ENCODE peak calls at places on chromosomes 2 and 18, in eight cellular contexts. Q is body of pancreas, C is coronary artery, T is cardiac muscle cell, S is AG10803, Z is upper lobe of right lung, A is epithelial cell of esophagus, W is fibroblast of villous mesenchyme. E is an unnamed sample.

GRCh38 chr2:68799615-68800400 is 65.2 kb downstream of the ARHGAP25 start:
- DNase-seq in C (no peak), A (peak), Z (no peak), Q (no peak), T (no peak), W (no peak), S (no peak), E (no peak)

GRCh38 chr18:39453882-39454281 is 1888.3 kb upstream of the CELF4 start:
- DNase-seq in W (peak), Z (no peak), Q (no peak), C (no peak), A (peak), S (peak), T (peak), E (peak)

GRCh38 chr18:29063346-29063745 is 886.4 kb upstream of the CDH2 start:
- DNase-seq in Q (no peak), T (no peak), W (peak), C (no peak), S (no peak), A (no peak), Z (no peak), E (no peak)

GRCh38 chr2:129930451-129930850 is 49.0 kb upstream of the RAB6C start:
- DNase-seq in T (no peak), Z (no peak), A (no peak), W (no peak), S (no peak), C (no peak), Q (no peak), E (no peak)

GRCh38 chr2:144084114-144084661 is 435.7 kb downstream of the ZEB2 start:
- DNase-seq in Z (no peak), C (no peak), W (peak), A (peak), T (peak), S (peak), Q (no peak), E (no peak)

GRCh38 chr2:234558642-234559041 is 61.8 kb upstream of the ARL4C start:
- DNase-seq in C (no peak), Z (no peak), W (no peak), S (no peak), Q (no peak), T (peak), A (no peak), E (no peak)

GRCh38 chr2:37776487-37776886 is 105.0 kb upstream of the CDC42EP3 start:
- DNase-seq in C (peak), S (peak), Q (no peak), T (peak), W (peak), A (peak), Z (no peak), E (no peak)

GRCh38 chr2:111897924-111898702 is at the start of gene MERTK:
- DNase-seq in T (peak), A (peak), Q (peak), W (peak), Z (peak), S (peak), C (peak), E (peak)

GRCh38 chr2:119223521-119224390 is at the start of gene STEAP3:
- DNase-seq in A (peak), T (peak), Z (peak), C (peak), S (peak), Q (peak), W (peak), E (peak)

GRCh38 chr2:181788883-181789555 is 102.5 kb upstream of the ITPRID2 start:
- DNase-seq in W (no peak), T (no peak), S (no peak), Z (no peak), C (no peak), Q (no peak), A (peak), E (no peak)

GRCh38 chr18:36706313-36706881 is 122.4 kb downstream of the TPGS2 start:
- DNase-seq in S (peak), A (peak), Z (no peak), C (no peak), W (no peak), T (no peak), Q (no peak), E (no peak)

GRCh38 chr2:133586978-133587377 is 18.7 kb upstream of the NCKAP5 start:
- DNase-seq in Q (no peak), W (no peak), Z (no peak), C (no peak), A (peak), T (no peak), S (peak), E (no peak)

GRCh38 chr18:7535436-7536190 is 31.5 kb upstream of the PTPRM start:
- DNase-seq in A (peak), W (no peak), T (no peak), C (no peak), Q (no peak), Z (no peak), S (no peak), E (no peak)

GRCh38 chr2:226660524-226660923 is 139.1 kb downstream of the IRS1 start:
- DNase-seq in Q (peak), Z (no peak), A (peak), W (peak), S (peak), C (peak), T (peak), E (no peak)

GRCh38 chr2:29459445-29460179 is 344.4 kb downstream of the CLIP4 start:
- DNase-seq in Q (no peak), T (peak), Z (no peak), C (no peak), S (peak), A (peak), W (peak), E (no peak)

GRCh38 chr18:23838801-23839366 is 149.6 kb downstream of the LAMA3 start:
- DNase-seq in Z (no peak), A (peak), T (peak), Q (no peak), C (no peak), W (peak), S (peak), E (no peak)

GRCh38 chr2:227643990-227644551 is 22.5 kb upstream of the SCYGR5 start:
- DNase-seq in T (no peak), S (no peak), W (no peak), C (no peak), A (no peak), Z (no peak), Q (no peak), E (no peak)

GRCh38 chr2:173146590-173146989 is 70.9 kb downstream of the MAP3K20 start:
- DNase-seq in W (no peak), A (peak), S (no peak), T (no peak), Q (no peak), C (no peak), Z (no peak), E (no peak)

GRCh38 chr2:143150287-143150686 is 21.1 kb downstream of the ARHGAP15 start:
- DNase-seq in W (no peak), T (no peak), S (no peak), Z (no peak), A (no peak), Q (no peak), C (no peak), E (no peak)

GRCh38 chr2:42906557-42907380 is 114.4 kb upstream of the HAAO start:
- DNase-seq in S (peak), Z (no peak), A (no peak), C (peak), Q (no peak), W (peak), T (peak), E (no peak)

GRCh38 chr18:25164837-25165791 is 186.9 kb downstream of the ZNF521 start:
- DNase-seq in A (no peak), W (peak), S (peak), Q (no peak), T (peak), C (no peak), Z (no peak), E (no peak)

GRCh38 chr2:149050188-149050587 is 11.7 kb downstream of the LYPD6B start:
- DNase-seq in T (peak), Q (no peak), S (peak), W (peak), Z (no peak), A (no peak), C (no peak), E (no peak)

GRCh38 chr2:64166637-64167420 is 22.6 kb upstream of the PELI1 start:
- DNase-seq in S (no peak), A (peak), W (no peak), C (no peak), Z (no peak), Q (no peak), T (no peak), E (no peak)

GRCh38 chr2:162732946-162733698 is 105.4 kb downstream of the KCNH7 start:
- DNase-seq in Q (peak), A (peak), W (no peak), Z (no peak), T (no peak), S (no peak), C (no peak), E (no peak)

GRCh38 chr2:237280235-237280634 is 133.7 kb downstream of the COL6A3 start:
- DNase-seq in Z (no peak), T (peak), C (no peak), Q (no peak), A (peak), S (peak), W (peak), E (no peak)

GRCh38 chr2:164903944-164904343 is 51.4 kb downstream of the SLC38A11 start:
- DNase-seq in W (no peak), T (peak), Q (peak), S (no peak), A (peak), Z (no peak), C (no peak), E (no peak)

GRCh38 chr2:68403199-68403644 is 38.1 kb downstream of the PLEK start:
- DNase-seq in Z (no peak), Q (no peak), A (peak), S (no peak), W (no peak), T (no peak), C (no peak), E (no peak)

GRCh38 chr2:217919781-217920351 is 82.9 kb downstream of the TNS1 start:
- DNase-seq in C (peak), A (no peak), S (peak), T (peak), Z (no peak), Q (no peak), W (peak), E (no peak)

GRCh38 chr2:174023591-174024523 is 58.7 kb upstream of the SP3 start:
- DNase-seq in Q (no peak), C (no peak), S (peak), A (peak), Z (peak), T (peak), W (peak), E (no peak)

GRCh38 chr2:147945660-147946059 is 74.9 kb downstream of the ORC4 start:
- DNase-seq in S (no peak), Q (no peak), A (peak), C (no peak), T (peak), W (peak), Z (no peak), E (peak)

GRCh38 chr2:189298038-189298437 is 118.5 kb upstream of the COL5A2 start:
- DNase-seq in C (no peak), T (peak), Z (no peak), A (no peak), W (no peak), S (no peak), Q (no peak), E (no peak)

GRCh38 chr2:8989536-8990079 is 13.9 kb downstream of the MBOAT2 start:
- DNase-seq in W (no peak), T (no peak), C (no peak), S (no peak), Q (no peak), A (no peak), Z (no peak), E (no peak)

GRCh38 chr2:8993902-8994278 is 9.6 kb downstream of the MBOAT2 start:
- DNase-seq in A (peak), S (no peak), T (peak), W (no peak), Z (no peak), C (no peak), Q (no peak), E (no peak)

GRCh38 chr2:8994386-8994785 is 9.1 kb downstream of the MBOAT2 start:
- DNase-seq in C (no peak), Z (no peak), Q (no peak), S (no peak), W (no peak), T (no peak), A (peak), E (no peak)

GRCh38 chr2:8993196-8993901 is 10.1 kb downstream of the MBOAT2 start:
- DNase-seq in C (no peak), Q (no peak), W (no peak), S (no peak), T (no peak), Z (no peak), A (no peak), E (no peak)

DNA sequence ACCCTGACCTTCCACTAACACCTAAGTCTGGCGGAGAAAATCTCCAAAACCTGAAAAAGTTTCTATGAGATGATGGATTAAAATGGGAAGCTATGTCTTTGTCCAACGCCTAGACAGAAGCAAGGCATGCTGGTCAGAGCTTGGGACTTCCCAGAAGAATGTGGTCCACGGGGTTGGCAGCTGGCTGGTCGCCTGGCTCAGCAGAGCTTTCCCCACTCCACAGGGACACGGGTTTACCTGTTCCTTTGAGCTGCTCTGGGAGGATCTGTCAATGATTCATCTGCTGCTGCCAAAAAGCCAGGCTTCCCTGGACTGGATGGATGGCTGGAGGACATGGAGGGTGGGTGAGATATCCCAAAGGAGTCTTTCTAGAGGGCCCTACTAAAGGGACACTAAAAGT is 10.8 kb downstream of the MBOAT2 start:
- DNase-seq in Z (no peak), W (no peak), T (no peak), A (no peak), Q (peak), C (no peak), S (no peak), E (no peak)
- TF ChIP-seq CTCF in Z (no peak), W (no peak), T (no peak), A (no peak), Q (no peak), C (no peak), S (no peak), E (no peak)

GRCh38 chr2:27489118-27489497 is 435 bp downstream of the IFT172 start:
- DNase-seq in Z (no peak), S (peak), W (peak), C (no peak), T (peak), Q (no peak), A (peak), E (peak)
- TF ChIP-seq CTCF in Z (no peak), S (peak), W (peak), C (no peak), T (peak), Q (no peak), A (no peak), E (no peak)

GRCh38 chr2:96145028-96145939 is at the start of gene DUSP2:
- DNase-seq in S (peak), T (peak), A (peak), W (peak), Q (peak), Z (peak), C (no peak), E (peak)

GRCh38 chr2:96144481-96145027 is 686 bp downstream of the DUSP2 start:
- DNase-seq in Q (peak), T (no peak), A (no peak), S (no peak), Z (no peak), C (no peak), W (no peak), E (no peak)

GRCh38 chr2:96143231-96143847 is 1.9 kb downstream of the DUSP2 start:
- DNase-seq in A (no peak), T (no peak), W (no peak), Q (no peak), S (no peak), C (no peak), Z (no peak), E (no peak)

GRCh38 chr2:96142217-96143113 is 2.8 kb downstream of the DUSP2 start:
- DNase-seq in Q (no peak), Z (no peak), T (no peak), A (no peak), S (no peak), W (no peak), C (no peak), E (no peak)

GRCh38 chr2:96143848-96144480 is 1.3 kb downstream of the DUSP2 start:
- DNase-seq in W (no peak), A (peak), Q (no peak), S (no peak), Z (peak), T (no peak), C (no peak), E (peak)
- TF ChIP-seq CTCF in W (no peak), A (peak), Q (no peak), S (no peak), Z (no peak), T (no peak), C (no peak), E (no peak)

GRCh38 chr2:203720011-203720410 is 13.6 kb downstream of the CD28 start:
- DNase-seq in C (no peak), Z (no peak), W (no peak), S (no peak), Q (no peak), T (no peak), A (no peak), E (no peak)

GRCh38 chr2:203722411-203722810 is 16.0 kb downstream of the CD28 start:
- DNase-seq in A (peak), T (no peak), C (no peak), S (peak), Z (no peak), Q (no peak), W (peak), E (no peak)

GRCh38 chr2:203721770-203722169 is 15.3 kb downstream of the CD28 start:
- DNase-seq in C (no peak), Z (no peak), S (no peak), W (no peak), Q (no peak), A (no peak), T (no peak), E (no peak)

GRCh38 chr2:203719456-203719855 is 13.0 kb downstream of the CD28 start:
- DNase-seq in S (no peak), Q (no peak), W (no peak), C (no peak), A (no peak), T (no peak), Z (no peak), E (no peak)

DNA sequence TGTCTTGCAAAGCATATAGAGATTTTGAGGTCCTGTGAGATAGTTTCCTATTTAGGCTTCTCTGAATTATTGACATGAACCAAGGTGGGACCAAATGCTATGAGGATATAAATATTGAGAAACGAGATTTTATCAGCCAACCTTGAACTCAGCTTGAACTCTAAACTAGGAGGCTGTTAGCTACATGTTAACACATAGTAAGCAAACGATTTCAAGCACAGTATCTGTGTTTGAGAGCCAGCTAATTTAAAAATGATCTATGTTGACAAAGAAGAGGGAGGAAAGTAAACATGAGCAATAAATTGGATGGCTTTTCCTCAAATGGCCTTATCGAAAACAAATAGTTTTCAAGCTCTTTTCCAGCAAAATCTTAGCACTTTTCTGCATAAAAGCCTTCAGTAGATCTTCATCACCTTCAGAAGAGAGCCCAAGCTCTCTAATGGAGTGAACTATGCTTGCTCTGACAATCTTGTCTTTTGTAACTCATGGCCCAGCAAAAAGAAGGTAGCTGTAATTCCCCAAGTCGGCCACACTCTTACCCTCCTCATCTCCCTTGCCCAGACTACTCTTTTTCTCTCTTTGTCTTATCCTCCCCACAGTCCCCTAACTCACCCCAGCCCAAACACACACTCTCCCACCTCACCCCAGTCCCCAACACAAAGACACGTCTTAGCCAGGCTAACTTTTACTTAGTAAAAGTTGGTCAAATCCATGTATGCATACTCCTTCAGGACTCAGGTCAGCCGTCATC is 14.7 kb downstream of the CD28 start:
- DNase-seq in C (no peak), Z (no peak), Q (no peak), A (no peak), S (no peak), T (no peak), W (no peak), E (no peak)
- TF ChIP-seq CTCF in C (no peak), Z (no peak), Q (no peak), A (no peak), S (no peak), T (no peak), W (no peak), E (no peak)

GRCh38 chr2:137842430-137842829 is 121.8 kb upstream of the HNMT start:
- DNase-seq in S (no peak), T (no peak), Z (no peak), C (no peak), W (no peak), Q (no peak), A (no peak), E (no peak)

GRCh38 chr2:137842952-137843351 is 121.3 kb upstream of the HNMT start:
- DNase-seq in W (no peak), T (no peak), Q (no peak), S (no peak), Z (no peak), A (no peak), C (no peak), E (no peak)

GRCh38 chr2:137846993-137847392 is 117.3 kb upstream of the HNMT start:
- DNase-seq in W (no peak), T (no peak), S (no peak), Q (no peak), C (no peak), A (peak), Z (no peak), E (no peak)

GRCh38 chr2:137845422-137845821 is 118.9 kb upstream of the HNMT start:
- DNase-seq in Z (no peak), W (no peak), T (no peak), C (no peak), Q (no peak), A (no peak), S (no peak), E (no peak)

DNA sequence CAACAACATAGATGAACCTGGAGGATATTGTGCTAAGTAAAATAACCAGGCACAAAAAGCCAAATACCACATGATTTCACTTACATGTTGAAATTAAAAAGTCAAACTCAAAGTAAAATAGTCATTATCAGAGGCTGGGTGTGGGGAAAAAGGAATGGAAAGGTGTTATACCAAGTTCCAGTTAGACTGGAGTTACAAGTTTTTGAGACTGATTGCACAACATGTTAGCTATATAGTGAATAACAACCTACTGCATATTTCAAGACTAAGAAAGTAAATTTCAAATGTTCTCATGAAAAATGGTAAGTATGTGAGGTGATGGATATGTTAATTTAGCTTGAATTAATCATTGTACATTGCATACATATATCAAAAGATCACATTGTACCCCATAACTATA is 116.8 kb upstream of the HNMT start:
- DNase-seq in W (no peak), Q (no peak), Z (no peak), C (no peak), A (peak), S (no peak), T (no peak), E (no peak)
- TF ChIP-seq CTCF in W (no peak), Q (no peak), Z (no peak), C (no peak), A (no peak), S (no peak), T (no peak), E (no peak)

GRCh38 chr2:99085400-99085799 is 56.1 kb upstream of the C2orf15 start:
- DNase-seq in Q (no peak), W (peak), Z (no peak), A (peak), T (peak), C (no peak), S (no peak), E (no peak)
- TF ChIP-seq CTCF in Q (no peak), W (peak), Z (peak), A (peak), T (peak), C (no peak), S (peak), E (no peak)

GRCh38 chr18:41351430-41351829 is 603.6 kb upstream of the PIK3C3 start:
- DNase-seq in Z (no peak), W (no peak), T (no peak), S (no peak), Q (no peak), A (no peak), C (no peak), E (no peak)
- TF ChIP-seq CTCF in Z (no peak), W (no peak), T (no peak), S (no peak), Q (no peak), A (no peak), C (no peak), E (no peak)

GRCh38 chr18:26547302-26548143 is 830 bp downstream of the KCTD1 start:
- DNase-seq in S (peak), C (peak), W (peak), A (peak), Z (peak), T (peak), Q (peak), E (peak)
- TF ChIP-seq CTCF in S (peak), C (no peak), W (peak), A (peak), Z (peak), T (peak), Q (peak), E (peak)